ENCODE peak calls at places on chromosomes 7 and 10, in six cellular contexts. K is right cardiac atrium, L is kidney epithelial cell, X is NB4, U is mucosa of descending colon, V is HCT116. E is an unnamed sample.

GRCh38 chr7:55255501-55256445 is 109.4 kb upstream of the LANCL2 start:
- DNase-seq in K (peak; percentile 86), L (no peak), X (peak; percentile 78), U (peak; percentile 89), V (peak; percentile 60), E (peak; percentile 88)

GRCh38 chr10:113626809-113627370 is 37.0 kb downstream of the NRAP start:
- DNase-seq in K (no peak), L (no peak), X (no peak), U (no peak), V (no peak), E (no peak)

GRCh38 chr7:82036146-82036886 is 266.5 kb upstream of the HGF start:
- DNase-seq in K (no peak), L (no peak), X (no peak), U (no peak), V (no peak), E (no peak)

GRCh38 chr10:55630491-55631056 is 730.5 kb downstream of the ZWINT start:
- DNase-seq in K (peak; percentile 18), L (no peak), X (no peak), U (peak; percentile 19), V (no peak), E (peak; percentile 24)

GRCh38 chr7:101911011-101911799 is 93.8 kb downstream of the CUX1 start:
- DNase-seq in K (peak; percentile 76), L (no peak), X (no peak), U (no peak), V (no peak), E (peak; percentile 57)

GRCh38 chr7:102125127-102125561 is 161.5 kb upstream of the SH2B2 start:
- DNase-seq in K (peak; percentile 82), L (peak; percentile 75), X (no peak), U (no peak), V (peak; percentile 79), E (peak; percentile 32)

GRCh38 chr10:87558333-87558732 is 53.6 kb downstream of the MINPP1 start:
- DNase-seq in K (no peak), L (no peak), X (no peak), U (no peak), V (no peak), E (no peak)

GRCh38 chr7:132697032-132697431 is 120.8 kb upstream of the PLXNA4 start:
- DNase-seq in K (no peak), L (no peak), X (no peak), U (no peak), V (no peak), E (no peak)

GRCh38 chr10:107011113-107011512 is 153.4 kb downstream of the SORCS1 start:
- DNase-seq in K (no peak), L (no peak), X (no peak), U (no peak), V (no peak), E (no peak)

GRCh38 chr10:116080553-116080952 is 192.5 kb downstream of the GFRA1 start:
- DNase-seq in K (no peak), L (peak; percentile 75), X (no peak), U (no peak), V (peak; percentile 16), E (no peak)

GRCh38 chr7:104106106-104106505 is 101.7 kb downstream of the ORC5 start:
- DNase-seq in K (no peak), L (no peak), X (peak; percentile 18), U (no peak), V (no peak), E (no peak)

GRCh38 chr7:3092468-3092867 is 48.8 kb upstream of the CARD11 start:
- DNase-seq in K (peak; percentile 23), L (no peak), X (peak; percentile 73), U (peak; percentile 43), V (no peak), E (peak; percentile 37)

GRCh38 chr10:31081937-31082635 is 50.4 kb upstream of the ZNF438 start:
- DNase-seq in K (no peak), L (no peak), X (no peak), U (no peak), V (no peak), E (no peak)

GRCh38 chr7:158781217-158781975 is 47.9 kb downstream of the ESYT2 start:
- DNase-seq in K (no peak), L (no peak), X (no peak), U (no peak), V (no peak), E (no peak)

GRCh38 chr10:16887565-16887964 is 70.3 kb upstream of the RSU1 start:
- DNase-seq in K (no peak), L (no peak), X (no peak), U (no peak), V (no peak), E (no peak)

DNA sequence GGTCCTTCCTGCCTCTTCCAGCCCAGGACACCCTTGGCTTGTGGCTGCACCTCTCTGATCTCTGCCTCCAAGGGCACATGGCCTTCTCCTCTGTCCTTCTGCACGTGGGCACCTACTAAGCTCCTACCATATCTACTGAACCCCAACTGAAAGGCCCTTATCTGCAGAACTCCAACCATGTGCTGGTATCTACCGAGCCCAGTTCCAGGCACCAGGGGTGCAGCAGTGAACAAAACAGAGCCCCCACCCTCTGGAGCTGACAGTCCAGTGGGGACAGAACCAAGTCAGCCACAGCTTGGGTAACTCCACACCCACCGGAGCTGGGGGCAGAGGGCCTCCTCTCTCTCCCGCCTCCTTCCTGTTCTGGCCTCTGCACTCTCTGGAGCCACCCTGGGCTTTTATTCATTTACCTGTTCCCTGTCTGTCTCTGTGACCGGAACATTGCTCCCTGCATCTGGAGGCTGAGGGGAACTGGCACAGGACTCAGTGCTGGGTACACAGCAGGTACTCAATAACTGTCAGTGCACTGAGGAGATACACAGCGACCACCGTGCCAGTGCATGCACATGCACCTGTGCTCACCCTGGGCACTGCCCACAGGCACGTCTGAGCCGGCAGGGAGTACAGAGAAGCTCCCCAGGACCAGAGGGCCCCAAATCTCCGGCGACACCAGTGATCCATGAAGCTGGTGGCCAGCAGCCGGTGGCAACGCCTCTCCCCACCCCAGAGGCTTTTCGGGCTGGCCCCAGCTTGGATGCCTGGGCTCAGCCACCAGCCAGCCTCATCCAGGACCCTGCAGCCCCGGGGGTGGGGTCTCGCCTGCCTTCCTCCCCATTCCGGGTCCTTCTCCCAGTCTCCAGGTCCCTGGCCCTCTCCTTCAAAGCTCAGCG is 2.0 kb downstream of the MICALL2 start:
- DNase-seq in K (no peak), L (no peak), X (peak; percentile 71), U (no peak), V (no peak), E (no peak)
- H3K4me3 ChIP-seq in K (no peak overlapping the region), L (peak overlapping the region; percentile 84), X (peak overlapping the region; percentile 74), U (no peak overlapping the region), V (no peak overlapping the region), E (no peak overlapping the region)

DNA sequence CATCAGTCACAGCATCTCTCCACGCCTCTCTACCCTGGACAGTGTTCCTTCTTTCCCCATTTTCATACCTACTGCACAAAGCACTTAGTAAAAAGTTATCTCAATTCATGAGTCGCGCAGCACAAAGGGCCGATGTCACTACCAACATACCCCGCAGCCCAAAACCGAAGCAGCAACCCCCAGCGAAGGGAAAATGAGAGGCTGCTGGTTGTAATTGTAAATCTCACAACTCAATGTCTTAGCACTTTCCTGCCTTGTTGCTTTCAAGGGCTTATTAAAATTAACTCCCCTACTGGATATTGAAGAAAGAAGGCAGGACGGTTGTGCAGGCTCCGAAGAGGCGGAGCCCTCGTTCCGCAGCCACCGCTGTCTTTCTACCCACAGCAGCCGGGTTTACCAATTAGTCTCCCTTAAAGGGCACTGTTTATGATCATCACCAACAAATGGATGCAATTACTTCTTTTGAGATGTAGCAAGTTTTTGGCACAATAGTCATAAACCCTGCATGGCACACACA is 6.5 kb downstream of the DIP2C start:
- DNase-seq in K (no peak), L (no peak), X (no peak), U (no peak), V (no peak), E (no peak)
- H3K4me3 ChIP-seq in K (no peak overlapping the region), L (peak overlapping the region; percentile 26), X (no peak overlapping the region), U (no peak overlapping the region), V (peak overlapping the region; percentile 46), E (no peak overlapping the region)

GRCh38 chr7:140314571-140315480 is 83.5 kb downstream of the SLC37A3 start:
- DNase-seq in K (no peak), L (no peak), X (no peak), U (no peak), V (no peak), E (no peak)

GRCh38 chr7:140317999-140318398 is 80.3 kb downstream of the SLC37A3 start:
- DNase-seq in K (no peak), L (no peak), X (no peak), U (no peak), V (no peak), E (no peak)

GRCh38 chr7:140316165-140316661 is 82.1 kb downstream of the SLC37A3 start:
- DNase-seq in K (peak; percentile 81), L (peak; percentile 72), X (no peak), U (peak; percentile 54), V (peak; percentile 19), E (peak; percentile 68)

GRCh38 chr7:140317597-140317996 is 80.7 kb downstream of the SLC37A3 start:
- DNase-seq in K (no peak), L (no peak), X (no peak), U (no peak), V (no peak), E (no peak)

DNA sequence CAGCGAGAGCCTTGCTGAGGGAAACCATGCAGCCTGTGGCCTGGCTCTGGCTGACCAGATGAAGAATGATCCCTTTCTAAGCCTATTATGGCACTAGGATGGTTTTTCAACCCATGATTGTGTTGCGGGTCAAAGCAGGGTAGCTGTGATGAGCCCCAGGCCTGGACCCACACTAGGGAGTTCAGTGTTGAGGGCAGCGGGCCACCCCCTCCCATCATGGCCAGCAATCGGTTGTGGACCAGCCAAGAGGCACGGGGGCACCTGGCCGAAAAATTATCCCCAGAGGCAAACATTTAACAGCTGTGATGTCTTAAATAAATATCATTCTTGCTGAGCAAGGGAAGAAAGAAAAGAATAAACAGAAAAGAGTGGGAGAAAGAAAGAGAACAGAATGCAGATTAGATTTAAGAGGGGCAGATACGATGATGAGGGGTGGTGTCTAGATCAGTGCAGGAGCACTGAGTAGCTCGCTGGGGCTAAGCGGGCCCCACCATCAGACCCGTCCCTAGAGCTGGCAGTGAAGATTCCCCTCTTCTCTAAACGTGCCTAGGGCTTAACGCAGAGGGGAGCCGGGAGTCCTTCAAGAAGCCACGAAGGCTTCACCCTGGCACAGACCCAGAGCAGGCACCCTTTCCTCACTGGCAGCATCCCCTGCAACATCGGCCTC is 82.7 kb downstream of the SLC37A3 start:
- DNase-seq in K (no peak), L (no peak), X (no peak), U (no peak), V (no peak), E (no peak)
- H3K4me3 ChIP-seq in K (no peak overlapping the region), L (no peak overlapping the region), X (no peak overlapping the region), U (no peak overlapping the region), V (no peak overlapping the region), E (no peak overlapping the region)

DNA sequence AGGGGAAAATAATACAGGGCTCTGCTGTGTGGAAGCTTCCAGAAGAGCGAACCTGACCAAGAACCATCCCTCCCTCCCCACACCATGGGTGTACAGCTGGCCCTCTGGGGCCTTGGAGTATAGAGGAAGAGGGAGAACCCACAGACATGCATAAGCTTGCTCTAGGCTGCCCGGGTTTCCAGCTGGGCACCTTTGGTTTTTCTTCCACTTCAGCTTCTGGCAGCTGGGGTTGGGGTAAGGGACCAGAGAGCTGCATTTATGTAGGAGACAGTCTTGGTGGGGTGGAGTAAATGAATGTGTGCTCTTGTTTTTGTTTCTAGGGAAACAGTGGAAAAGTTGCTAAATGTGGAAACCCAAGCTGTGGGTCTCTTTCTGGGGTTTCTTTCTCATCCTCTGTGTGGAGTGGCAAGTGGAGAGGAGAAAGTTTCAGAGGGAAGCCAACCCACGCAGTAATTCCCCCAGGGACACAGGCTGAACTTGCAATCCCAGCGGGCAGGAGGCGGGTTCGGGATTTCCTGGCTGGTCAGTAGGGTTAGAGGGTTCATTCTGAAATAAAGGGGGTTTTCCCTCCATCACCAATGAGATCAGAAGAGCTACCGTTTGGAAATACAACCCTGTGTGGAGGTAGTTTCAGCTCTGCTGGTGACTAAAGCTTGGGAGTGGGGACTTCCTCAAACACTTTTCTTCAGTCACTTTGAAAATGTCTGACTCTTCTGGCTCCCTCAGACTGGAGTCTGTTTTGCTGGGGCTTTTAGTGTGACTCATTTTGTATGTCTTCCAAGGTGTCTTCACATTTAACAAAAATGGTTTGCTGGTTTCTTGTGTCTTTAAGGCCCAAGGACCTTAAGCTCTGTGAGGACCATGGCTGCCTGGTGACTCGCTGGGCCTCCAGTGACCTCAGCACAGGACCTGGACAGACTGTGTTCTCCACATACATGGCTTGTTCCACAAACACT is 22.2 kb upstream of the SRGN start:
- DNase-seq in K (peak; percentile 75), L (no peak), X (peak; percentile 96), U (no peak), V (no peak), E (no peak)
- H3K4me3 ChIP-seq in K (no peak overlapping the region), L (no peak overlapping the region), X (peak overlapping the region; percentile 17), U (no peak overlapping the region), V (no peak overlapping the region), E (no peak overlapping the region)

E was measured in testis.